ENCODE peak calls at places on chromosome 19, in nine cellular contexts. V is CD8-positive, alpha-beta T cell; L is prostate gland; K is psoas muscle; A is PC-3; J is PC-9; R is tibial artery; C is breast epithelium; Z is esophagus muscularis mucosa. U is an unnamed sample. For H3K27me3, the result is how much of the 10 kb centered on the place peaks cover.

GRCh38 chr19:41895745-41896580 is 13.0 kb downstream of the ARHGEF1 start:
- DNase-seq in V (no peak), L (no peak), K (no peak), A (no peak), J (no peak), R (no peak), C (no peak), Z (no peak), U (no peak)

GRCh38 chr19:4495471-4495870 is 22.8 kb downstream of the PLIN4 start:
- DNase-seq in V (no peak), L (no peak), K (peak), A (no peak), J (no peak), R (no peak), C (no peak), Z (no peak), U (no peak)

GRCh38 chr19:33192010-33192409 is 2.1 kb upstream of the LRP3 start:
- DNase-seq in V (no peak), L (no peak), K (peak), A (no peak), J (no peak), R (no peak), C (no peak), Z (no peak), U (peak)

GRCh38 chr19:48975947-48976847 is 11.1 kb downstream of the FTL start:
- DNase-seq in V (no peak), L (no peak), K (no peak), A (no peak), J (peak), R (no peak), C (no peak), Z (no peak), U (no peak)

GRCh38 chr19:42113641-42114348 is 18.5 kb downstream of the POU2F2 start:
- DNase-seq in V (no peak), L (no peak), K (peak), A (peak), J (peak), R (peak), C (no peak), Z (no peak), U (no peak)

GRCh38 chr19:36128392-36128736 is 11.5 kb upstream of the CAPNS1 start:
- DNase-seq in V (no peak), L (no peak), K (no peak), A (no peak), J (no peak), R (no peak), C (no peak), Z (no peak), U (no peak)

GRCh38 chr19:17872251-17873001 is 681 bp downstream of the SLC5A5 start:
- DNase-seq in V (no peak), L (no peak), K (no peak), A (no peak), J (no peak), R (no peak), C (no peak), Z (no peak), U (no peak)

GRCh38 chr19:38425810-38426466 is at the start of gene RASGRP4:
- DNase-seq in V (peak), L (no peak), K (peak), A (no peak), J (no peak), R (peak), C (no peak), Z (no peak), U (peak)

GRCh38 chr19:49554701-49555181 is 25.6 kb downstream of the NOSIP start:
- DNase-seq in V (no peak), L (no peak), K (no peak), A (no peak), J (no peak), R (no peak), C (no peak), Z (no peak), U (no peak)

GRCh38 chr19:6997679-6998445 is 23.4 kb downstream of the MBD3L2B start:
- DNase-seq in V (no peak), L (no peak), K (no peak), A (peak), J (no peak), R (no peak), C (no peak), Z (no peak), U (no peak)

GRCh38 chr19:42343344-42344110 is 18.1 kb downstream of the MEGF8 start:
- DNase-seq in V (no peak), L (no peak), K (no peak), A (no peak), J (no peak), R (no peak), C (no peak), Z (no peak), U (no peak)

GRCh38 chr19:14672043-14672872 is 2.4 kb downstream of the ADGRE3 start:
- DNase-seq in V (no peak), L (no peak), K (no peak), A (no peak), J (no peak), R (no peak), C (no peak), Z (no peak), U (no peak)

GRCh38 chr19:30856376-30856775 is 484.2 kb downstream of the ZNF536 start:
- DNase-seq in V (no peak), L (no peak), K (no peak), A (no peak), J (no peak), R (no peak), C (no peak), Z (peak), U (no peak)

GRCh38 chr19:30924670-30925069 is 424.6 kb downstream of the TSHZ3 start:
- DNase-seq in V (no peak), L (no peak), K (no peak), A (no peak), J (no peak), R (no peak), C (no peak), Z (no peak), U (no peak)

GRCh38 chr19:45404557-45405434 is at the start of gene PPP1R13L:
- DNase-seq in V (no peak), L (peak), K (peak), A (peak), J (peak), R (peak), C (peak), Z (no peak), U (peak)

GRCh38 chr19:6393982-6394412 is 1.0 kb upstream of the GTF2F1 start:
- DNase-seq in V (peak), L (no peak), K (no peak), A (no peak), J (no peak), R (peak), C (no peak), Z (no peak), U (no peak)

GRCh38 chr19:41144403-41144802 is 30.2 kb downstream of the CYP2F1 start:
- DNase-seq in V (peak), L (peak), K (peak), A (peak), J (peak), R (peak), C (peak), Z (no peak), U (peak)

GRCh38 chr19:10654610-10655456 is 687 bp downstream of the ILF3 start:
- DNase-seq in V (peak), L (peak), K (peak), A (peak), J (no peak), R (peak), C (no peak), Z (no peak), U (peak)

GRCh38 chr19:3608079-3608641 is 1.5 kb upstream of the TBXA2R start:
- DNase-seq in V (no peak), L (no peak), K (peak), A (no peak), J (no peak), R (no peak), C (no peak), Z (no peak), U (no peak)

GRCh38 chr19:2756921-2757881 is 17.4 kb upstream of the SLC39A3 start:
- DNase-seq in V (no peak), L (no peak), K (no peak), A (no peak), J (no peak), R (no peak), C (no peak), Z (no peak), U (peak)

GRCh38 chr19:12836529-12836863 is 1.8 kb upstream of the MAST1 start:
- DNase-seq in V (no peak), L (no peak), K (no peak), A (no peak), J (no peak), R (no peak), C (no peak), Z (no peak), U (no peak)

GRCh38 chr19:12838893-12839656 is 760 bp downstream of the MAST1 start:
- DNase-seq in V (no peak), L (no peak), K (peak), A (peak), J (no peak), R (no peak), C (no peak), Z (no peak), U (no peak)

GRCh38 chr19:12834976-12835757 is 788 bp upstream of the RTBDN start:
- DNase-seq in V (no peak), L (no peak), K (peak), A (peak), J (no peak), R (no peak), C (no peak), Z (no peak), U (no peak)

GRCh38 chr19:12838182-12838890 is at the start of gene MAST1:
- DNase-seq in V (no peak), L (no peak), K (peak), A (peak), J (no peak), R (no peak), C (no peak), Z (no peak), U (peak)

GRCh38 chr19:12837225-12837624 is 1.1 kb upstream of the MAST1 start:
- DNase-seq in V (no peak), L (no peak), K (peak), A (peak), J (no peak), R (no peak), C (no peak), Z (no peak), U (no peak)
- H3K27me3 ChIP-seq in V (half or more), L (under half), K (half or more), A (under half), J (under half), R (under half), C (under half), Z (half or more), U (half or more)

GRCh38 chr19:51157265-51157664 is 15.2 kb downstream of the SIGLEC7 start:
- DNase-seq in V (no peak), L (no peak), K (no peak), A (no peak), J (no peak), R (no peak), C (no peak), Z (no peak), U (no peak)
- H3K27me3 ChIP-seq in V (under half), L (under half), K (under half), A (half or more), J (half or more), R (under half), C (under half), Z (under half), U (under half)

GRCh38 chr19:55165952-55166529 is 372 bp downstream of the DNAAF3 start:
- DNase-seq in V (peak), L (no peak), K (peak), A (peak), J (peak), R (no peak), C (no peak), Z (no peak), U (peak)

GRCh38 chr19:55172741-55173140 is 6.3 kb upstream of the DNAAF3 start:
- DNase-seq in V (no peak), L (no peak), K (no peak), A (peak), J (no peak), R (no peak), C (no peak), Z (no peak), U (no peak)

GRCh38 chr19:55171440-55171839 is 5.0 kb upstream of the DNAAF3 start:
- DNase-seq in V (no peak), L (no peak), K (no peak), A (no peak), J (no peak), R (no peak), C (no peak), Z (no peak), U (no peak)

GRCh38 chr19:55166530-55167268 is at the start of gene DNAAF3:
- DNase-seq in V (peak), L (peak), K (peak), A (peak), J (peak), R (peak), C (peak), Z (peak), U (peak)

DNA sequence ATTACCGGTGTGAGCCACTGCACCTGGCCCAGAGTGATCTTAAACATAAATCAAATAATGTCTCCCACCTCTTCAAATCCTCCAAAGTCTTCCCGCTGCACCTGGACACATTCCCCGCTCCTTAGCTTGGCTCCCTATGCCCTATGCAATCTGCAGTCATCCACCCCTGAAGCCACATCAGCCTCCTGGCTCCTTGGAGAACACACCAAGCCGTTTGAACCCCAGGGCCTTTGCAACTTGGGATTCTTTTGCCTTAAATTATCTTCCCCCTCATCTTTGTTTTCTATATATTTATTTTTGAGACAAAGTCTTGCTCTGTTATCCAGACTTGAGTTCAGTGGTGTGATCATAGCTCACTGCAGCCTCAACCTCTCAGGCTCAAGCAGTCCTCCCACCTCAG is 2.7 kb upstream of the DNAAF3 start:
- DNase-seq in V (no peak), L (no peak), K (no peak), A (no peak), J (no peak), R (no peak), C (no peak), Z (no peak), U (no peak)
- H3K27me3 ChIP-seq in V (under half), L (under half), K (half or more), A (under half), J (under half), R (under half), C (under half), Z (half or more), U (half or more)

DNA sequence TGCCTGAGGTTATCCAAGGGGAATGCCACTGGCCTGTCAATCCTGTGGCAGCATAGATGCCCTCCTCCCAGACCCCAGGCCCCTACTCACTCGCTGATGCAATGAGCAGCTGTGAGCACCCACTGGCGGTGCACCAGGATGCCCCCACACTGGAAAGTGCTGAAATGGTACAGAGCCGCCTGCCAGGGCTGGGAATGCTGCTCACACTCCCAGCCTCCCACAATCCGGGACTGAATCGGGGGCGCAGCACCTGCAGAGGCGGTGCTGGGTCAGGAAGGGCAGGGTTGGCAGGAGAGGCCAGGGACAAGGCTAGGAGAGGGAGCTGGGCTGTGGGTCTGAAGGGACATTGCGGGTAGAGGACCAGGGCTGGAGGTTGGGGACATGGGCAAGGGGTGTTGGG is 2.0 kb downstream of the KLK1 start:
- DNase-seq in V (no peak), L (no peak), K (peak), A (no peak), J (no peak), R (no peak), C (no peak), Z (no peak), U (no peak)
- H3K27me3 ChIP-seq in V (under half), L (under half), K (half or more), A (half or more), J (half or more), R (under half), C (under half), Z (half or more), U (under half)

DNA sequence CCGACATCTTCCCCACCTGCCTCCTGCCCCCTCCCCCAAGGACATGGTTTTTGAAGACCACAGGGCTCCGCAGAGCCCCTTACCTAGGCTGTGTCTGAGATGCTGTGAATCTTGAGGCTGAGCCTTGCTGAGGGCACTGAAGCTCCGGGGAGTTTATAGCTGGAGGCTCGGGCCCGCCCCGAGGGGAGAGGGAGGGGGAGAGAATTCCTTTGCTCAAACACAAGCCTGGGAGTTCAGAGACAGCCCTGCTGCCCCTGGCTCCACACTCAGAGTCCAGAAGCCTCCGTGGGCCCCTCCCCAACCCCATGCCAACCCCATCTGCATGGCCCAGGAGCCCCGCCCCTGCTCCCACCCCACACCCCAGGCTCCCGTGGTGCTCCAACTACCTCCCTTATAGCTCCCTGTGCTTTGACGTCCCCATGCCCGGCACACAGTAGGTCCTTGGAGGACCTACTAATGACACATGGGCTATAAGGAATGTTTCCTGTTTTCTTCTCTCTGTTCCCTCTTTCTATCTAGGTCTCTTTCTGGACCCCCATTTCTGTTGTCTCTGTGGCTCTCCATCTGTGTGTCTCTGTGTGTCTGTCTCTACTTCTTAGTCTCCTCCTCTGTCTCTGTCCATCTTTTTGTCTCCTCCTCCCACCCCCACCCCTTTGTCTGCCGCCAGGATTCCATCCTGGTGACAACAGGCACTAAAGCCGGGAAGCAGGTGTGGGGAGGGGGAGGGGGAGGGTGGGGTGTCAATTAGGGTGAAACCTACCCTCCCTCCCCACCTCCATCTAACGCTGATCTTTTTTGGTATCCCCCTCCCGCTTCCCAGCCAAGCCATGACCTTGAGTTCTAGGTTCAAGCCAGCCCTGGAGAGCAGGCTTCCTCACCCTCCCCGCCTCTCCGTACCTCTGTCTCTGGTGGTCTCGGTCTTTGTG is at the start of gene TNNT1:
- DNase-seq in V (no peak), L (no peak), K (peak), A (peak), J (no peak), R (no peak), C (no peak), Z (no peak), U (peak)
- H3K27me3 ChIP-seq in V (under half), L (under half), K (under half), A (under half), J (under half), R (under half), C (under half), Z (half or more), U (under half)

U was measured in upper lobe of right lung.